ENCODE peak calls at places on chromosomes 3 and 15, in four cellular contexts. D is spleen, K is Panc1, C is upper lobe of left lung. E is an unnamed sample. For H3K4me1 and H3K27me3, the result is how much of the 10 kb centered on the place peaks cover.

GRCh38 chr3:50542177-50543034 is 25.1 kb downstream of the C3orf18 start:
- DNase-seq in C (no peak), D (peak), K (peak), E (peak)

GRCh38 chr15:67827561-67828378 is 2.5 kb downstream of the SKOR1 start:
- DNase-seq in D (peak), K (no peak), C (peak), E (no peak)

GRCh38 chr3:57221883-57222282 is 5.6 kb upstream of the APPL1 start:
- DNase-seq in D (no peak), K (no peak), C (no peak), E (no peak)

GRCh38 chr3:94308767-94309166 is 245.9 kb downstream of the NSUN3 start:
- DNase-seq in K (no peak), C (no peak), D (no peak), E (no peak)

GRCh38 chr15:35737521-35737920 is 191.6 kb upstream of the DPH6 start:
- DNase-seq in D (no peak), C (no peak), K (no peak), E (no peak)

GRCh38 chr3:89184596-89184995 is 77.2 kb downstream of the EPHA3 start:
- DNase-seq in C (no peak), K (no peak), D (no peak), E (no peak)

GRCh38 chr3:127650236-127650635 is 21.3 kb downstream of the PODXL2 start:
- DNase-seq in D (no peak), K (no peak), C (no peak), E (no peak)

GRCh38 chr3:56321892-56322291 is 146.4 kb downstream of the ERC2 start:
- DNase-seq in K (no peak), D (no peak), C (no peak), E (no peak)

GRCh38 chr3:126968328-126968994 is 14.5 kb upstream of the PLXNA1 start:
- DNase-seq in D (no peak), C (no peak), K (no peak), E (no peak)

GRCh38 chr3:133487920-133488540 is 85.5 kb upstream of the CDV3 start:
- DNase-seq in D (no peak), K (no peak), C (no peak), E (no peak)

GRCh38 chr3:101043687-101044078 is 50.5 kb upstream of the ABI3BP start:
- DNase-seq in D (no peak), K (no peak), C (no peak), E (no peak)

GRCh38 chr15:75677601-75678323 is 30.1 kb downstream of the SNX33 start:
- DNase-seq in C (peak), K (no peak), D (no peak), E (no peak)

GRCh38 chr15:61794881-61795280 is 265.4 kb downstream of the VPS13C start:
- DNase-seq in C (no peak), D (no peak), K (no peak), E (no peak)

GRCh38 chr3:46508850-46509591 is 11.2 kb downstream of the RTP3 start:
- DNase-seq in K (no peak), D (no peak), C (no peak), E (no peak)

GRCh38 chr15:48397841-48398240 is 66.6 kb downstream of the DUT start:
- DNase-seq in K (no peak), C (peak), D (no peak), E (no peak)

GRCh38 chr3:141056716-141057115 is 5.6 kb downstream of the SPSB4 start:
- DNase-seq in C (peak), D (no peak), K (no peak), E (no peak)

GRCh38 chr15:29570931-29571727 is 251.1 kb downstream of the TJP1 start:
- DNase-seq in C (peak), K (no peak), D (no peak), E (no peak)

GRCh38 chr15:80301472-80301871 is 49.5 kb upstream of the CTXND1 start:
- DNase-seq in D (no peak), K (no peak), C (no peak), E (no peak)

GRCh38 chr3:32392530-32393302 is 1.1 kb downstream of the CMTM7 start:
- DNase-seq in K (no peak), D (no peak), C (no peak), E (peak)

GRCh38 chr15:38882226-38882625 is 317.6 kb upstream of the RASGRP1 start:
- DNase-seq in K (no peak), D (no peak), C (no peak), E (no peak)

GRCh38 chr3:19967812-19968211 is 20.9 kb downstream of the RAB5A start:
- DNase-seq in K (no peak), D (no peak), C (no peak), E (no peak)

GRCh38 chr3:19972056-19972455 is 25.2 kb downstream of the RAB5A start:
- DNase-seq in D (no peak), K (no peak), C (no peak), E (no peak)

GRCh38 chr3:19967208-19967607 is 20.3 kb downstream of the RAB5A start:
- DNase-seq in C (no peak), D (no peak), K (no peak), E (no peak)

GRCh38 chr3:19970289-19970688 is 23.4 kb downstream of the RAB5A start:
- DNase-seq in C (no peak), K (no peak), D (no peak), E (no peak)
- H3K4me1 ChIP-seq in C (under half), K (under half), D (under half), E (under half)

DNA sequence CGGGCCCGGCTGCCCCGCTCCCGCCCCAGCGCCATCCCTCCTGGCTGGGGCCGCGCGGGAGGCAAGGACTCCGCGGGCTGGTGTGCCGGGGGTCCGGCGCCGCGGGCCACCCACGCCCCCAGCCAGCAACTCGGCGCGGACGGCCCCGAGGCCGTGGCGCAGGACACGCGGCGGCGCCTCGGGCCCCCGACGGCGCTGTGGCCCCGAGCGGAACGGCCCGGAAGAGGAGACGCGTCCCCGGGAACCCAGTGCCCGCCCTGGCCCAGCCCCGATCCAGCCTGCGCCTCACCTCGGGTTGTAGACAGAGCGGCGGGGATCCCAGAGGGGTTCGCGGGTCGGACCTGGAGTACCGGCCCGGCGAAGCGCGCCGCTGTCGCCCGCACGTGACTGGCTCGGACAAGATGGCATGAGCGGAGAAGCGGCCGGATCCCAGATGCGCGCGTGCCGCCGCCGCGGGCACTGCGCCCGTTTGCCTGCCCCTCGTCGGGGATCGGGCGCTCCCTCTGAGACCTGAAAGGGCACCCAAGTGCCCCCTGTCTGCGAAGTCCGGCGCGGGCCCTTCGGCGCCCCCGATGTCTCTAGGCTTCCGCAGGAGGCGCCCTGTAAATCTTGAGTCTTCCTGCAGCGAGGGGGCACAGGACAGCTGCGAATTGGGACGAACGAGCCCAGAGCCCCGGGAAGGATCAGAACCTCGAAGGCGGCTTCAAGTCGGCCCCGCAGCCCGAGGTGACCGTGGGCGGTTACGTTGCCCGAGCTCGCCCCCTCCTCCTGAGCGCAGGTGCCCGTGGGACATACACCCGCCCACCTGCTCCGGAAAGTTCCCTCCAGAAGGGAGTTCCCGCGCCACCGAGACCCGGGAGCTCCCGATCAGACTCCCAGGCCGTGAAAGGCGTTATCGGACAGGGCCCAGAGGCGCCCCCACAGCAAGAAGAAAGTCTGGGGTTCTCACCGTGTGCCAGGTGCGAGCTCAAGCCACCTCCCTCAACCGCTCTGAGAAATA is 598 bp upstream of the SFMBT1 start:
- DNase-seq in K (no peak), D (peak), C (peak), E (peak)
- H3K27me3 ChIP-seq in K (under half), D (under half), C (under half), E (under half)

GRCh38 chr15:59995568-59996349 is 8.4 kb upstream of the FOXB1 start:
- DNase-seq in D (no peak), C (no peak), K (no peak), E (no peak)
- TF ChIP-seq POLR2AphosphoS5 in D (no peak), C (no peak), K (no peak), E (no peak)

DNA sequence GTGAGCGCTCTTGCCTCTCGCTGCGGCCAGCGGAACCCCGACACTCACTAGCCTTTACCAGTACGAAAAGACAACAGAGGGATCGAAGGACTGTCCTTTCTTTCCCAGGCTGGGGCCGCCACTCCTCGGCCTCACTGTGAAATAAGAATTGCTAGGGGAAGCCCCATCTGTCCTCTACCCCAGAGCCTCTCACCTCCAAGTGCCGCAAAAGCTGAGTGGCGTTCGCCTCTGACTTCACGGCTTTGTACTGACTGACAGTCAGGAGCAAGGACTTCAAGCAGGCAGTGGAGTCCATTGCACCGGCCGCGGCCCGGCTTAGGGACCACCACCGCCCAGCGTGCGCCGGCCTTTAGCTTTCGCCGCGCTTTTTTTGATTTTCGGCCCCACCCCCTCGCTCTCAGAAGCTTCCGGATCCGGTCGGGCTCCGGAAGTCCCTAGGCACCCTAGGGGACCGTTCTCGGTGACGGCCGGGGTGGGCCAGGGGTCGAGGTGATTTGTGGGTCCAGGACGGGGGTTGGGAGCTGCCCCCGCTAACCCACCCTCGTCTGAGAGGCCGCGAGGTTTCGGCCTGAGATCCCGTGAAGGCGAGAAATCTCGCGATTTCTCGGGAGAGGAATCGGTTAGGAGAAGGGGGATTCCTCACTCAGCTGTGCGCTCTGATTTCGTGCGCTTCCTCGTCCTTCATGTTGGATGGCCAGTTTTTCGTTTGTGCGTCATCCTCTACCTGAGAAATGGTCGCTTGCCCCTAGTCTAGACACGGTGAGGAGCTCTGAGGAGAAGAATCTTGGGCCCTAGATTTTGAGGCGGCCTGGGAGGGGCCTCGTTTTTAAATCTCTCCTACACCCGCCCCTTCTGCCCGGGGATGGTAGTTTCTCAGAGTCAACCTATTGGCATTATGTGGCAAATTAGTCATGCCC is at the start of the genes CIP2A and DZIP3:
- DNase-seq in D (peak), C (peak), K (peak), E (peak)
- H3K4me1 ChIP-seq in D (under half), C (under half), K (under half), E (under half)

GRCh38 chr15:82643992-82644391 is 3.2 kb downstream of the CPEB1 start:
- DNase-seq in D (no peak), K (no peak), C (no peak), E (no peak)

GRCh38 chr15:82640672-82641071 is 6.5 kb downstream of the CPEB1 start:
- DNase-seq in C (no peak), D (no peak), K (no peak), E (no peak)

GRCh38 chr15:82642656-82643055 is 4.5 kb downstream of the CPEB1 start:
- DNase-seq in D (no peak), K (no peak), C (no peak), E (no peak)

GRCh38 chr15:82646250-82647044 is 716 bp downstream of the CPEB1 start:
- DNase-seq in D (no peak), K (no peak), C (peak), E (no peak)

GRCh38 chr15:82641129-82641798 is 5.9 kb downstream of the CPEB1 start:
- DNase-seq in C (no peak), K (no peak), D (no peak), E (no peak)
- H3K27me3 ChIP-seq in C (under half), K (under half), D (half or more), E (under half)

DNA sequence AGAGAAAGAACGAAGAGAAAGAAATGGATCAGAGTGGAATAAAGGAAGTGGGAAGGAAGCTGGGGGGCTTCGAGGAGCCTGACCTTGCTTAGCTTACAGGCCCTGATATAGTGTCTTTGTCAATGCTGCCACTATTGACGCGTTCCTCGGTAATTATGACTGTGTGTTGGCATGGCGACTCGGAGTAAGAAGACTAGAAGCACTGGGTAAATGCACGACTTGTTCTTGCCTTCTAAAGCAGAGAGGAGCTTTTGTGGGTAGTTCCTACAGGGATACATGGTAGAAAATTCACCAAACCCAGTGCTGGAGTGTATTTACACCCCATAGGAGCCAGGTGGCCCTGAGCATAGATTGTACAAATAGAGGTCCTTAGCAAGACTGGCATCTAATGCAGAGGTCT is 47.7 kb upstream of the POLG start:
- DNase-seq in D (no peak), K (no peak), C (no peak), E (no peak)
- TF ChIP-seq POLR2AphosphoS5 in D (no peak), K (no peak), C (no peak), E (no peak)

DNA sequence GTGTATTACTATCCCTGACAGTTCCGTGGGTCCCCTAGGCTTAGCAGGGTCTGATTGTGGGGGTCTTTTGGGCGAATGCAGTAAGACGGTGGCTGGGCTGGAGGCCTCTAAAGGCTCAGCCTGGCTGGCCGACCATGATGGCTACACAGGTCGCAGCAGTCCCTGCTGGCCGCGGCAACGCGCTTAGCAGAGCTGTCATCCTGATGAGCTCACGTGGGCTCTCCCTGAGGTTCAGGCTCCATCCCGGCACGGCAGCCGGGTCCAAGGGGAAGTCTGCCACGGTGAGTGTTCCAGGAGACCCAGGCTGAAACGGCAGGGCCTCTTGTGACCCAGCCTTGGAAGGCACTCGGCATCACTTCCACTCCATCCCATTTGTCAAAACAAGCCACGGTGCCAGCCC is 101.9 kb downstream of the XXYLT1 start:
- DNase-seq in C (peak), K (no peak), D (no peak), E (no peak)
- H3K4me1 ChIP-seq in C (under half), K (under half), D (under half), E (under half)

GRCh38 chr3:120908803-120909601 is 997 bp downstream of the STXBP5L start:
- DNase-seq in D (no peak), C (no peak), K (no peak), E (no peak)

GRCh38 chr3:120908030-120908802 is at the start of gene STXBP5L:
- DNase-seq in C (peak), D (peak), K (no peak), E (peak)

GRCh38 chr3:120909602-120909878 is 1.5 kb downstream of the STXBP5L start:
- DNase-seq in K (no peak), C (no peak), D (no peak), E (no peak)

GRCh38 chr3:120907659-120908029 is 361 bp upstream of the STXBP5L start:
- DNase-seq in D (no peak), K (no peak), C (no peak), E (no peak)
- H3K27me3 ChIP-seq in D (half or more), K (under half), C (under half), E (under half)